ENCODE peak calls at places on chromosomes 11 and 22, in nine cellular contexts. E, I, Q, L, V, U, W, S and X are unnamed samples.

GRCh38 chr22:50169774-50170341 is 673 bp upstream of the PANX2 start:
- DNase-seq in V (peak), E (peak), I (peak), W (peak), Q (no peak), S (no peak), U (peak), L (no peak), X (peak)

GRCh38 chr11:131137046-131137445 is 220.8 kb upstream of the SNX19 start:
- DNase-seq in U (no peak), S (no peak), E (no peak), L (no peak), Q (peak), W (no peak), V (no peak), I (no peak), X (no peak)

GRCh38 chr11:2886191-2886894 is 768 bp upstream of the CDKN1C start:
- DNase-seq in E (peak), L (no peak), W (no peak), U (no peak), I (no peak), V (peak), S (no peak), Q (no peak), X (no peak)

GRCh38 chr11:126468102-126468521 is 112.6 kb downstream of the ST3GAL4 start:
- DNase-seq in E (no peak), I (no peak), U (no peak), L (no peak), Q (no peak), S (no peak), W (no peak), V (no peak), X (no peak)

GRCh38 chr11:34915136-34916013 is 804 bp downstream of the APIP start:
- DNase-seq in S (no peak), Q (peak), V (no peak), I (peak), W (no peak), U (peak), E (no peak), L (no peak), X (no peak)

GRCh38 chr11:74269161-74269809 is 42.2 kb downstream of the P4HA3 start:
- DNase-seq in Q (no peak), L (no peak), U (no peak), W (no peak), S (no peak), E (no peak), I (no peak), V (no peak), X (no peak)

GRCh38 chr22:30286813-30287625 is 2.3 kb downstream of the CASTOR1 start:
- DNase-seq in E (peak), I (peak), Q (no peak), V (peak), W (peak), S (peak), L (no peak), U (peak), X (peak)

GRCh38 chr11:45815747-45816146 is 10.8 kb downstream of the SLC35C1 start:
- DNase-seq in Q (peak), S (no peak), W (peak), U (no peak), I (no peak), V (no peak), E (no peak), L (no peak), X (no peak)

GRCh38 chr22:28909375-28909774 is 26.0 kb downstream of the ZNRF3 start:
- DNase-seq in Q (no peak), I (no peak), S (no peak), E (no peak), V (no peak), U (no peak), L (no peak), W (no peak), X (no peak)

GRCh38 chr11:129090056-129090455 is 102.1 kb downstream of the ARHGAP32 start:
- DNase-seq in U (no peak), Q (no peak), I (no peak), S (no peak), V (no peak), W (no peak), E (no peak), L (no peak), X (no peak)

GRCh38 chr11:124405611-124406010 is 6.8 kb upstream of the OR8B3 start:
- DNase-seq in L (no peak), Q (no peak), I (no peak), W (no peak), U (no peak), E (no peak), S (no peak), V (no peak), X (no peak)

GRCh38 chr22:46991666-46992065 is 229.2 kb downstream of the TBC1D22A start:
- DNase-seq in Q (no peak), L (no peak), E (no peak), W (no peak), S (no peak), U (no peak), V (no peak), I (no peak), X (no peak)

GRCh38 chr11:12110714-12111481 is 508 bp downstream of the MICAL2 start:
- DNase-seq in S (no peak), Q (no peak), V (no peak), W (no peak), I (no peak), U (peak), E (peak), L (no peak), X (peak)

GRCh38 chr11:12765428-12765827 is 91.2 kb downstream of the TEAD1 start:
- DNase-seq in U (no peak), L (peak), E (peak), V (no peak), I (no peak), Q (peak), W (peak), S (no peak), X (no peak)

GRCh38 chr11:116336540-116336939 is 436.2 kb downstream of the BUD13 start:
- DNase-seq in L (no peak), V (no peak), E (peak), I (no peak), Q (no peak), U (no peak), W (no peak), S (no peak), X (no peak)

GRCh38 chr11:76269661-76270322 is 63.5 kb upstream of the WNT11 start:
- DNase-seq in Q (no peak), I (no peak), L (no peak), W (no peak), E (no peak), U (no peak), S (no peak), V (no peak), X (no peak)

GRCh38 chr22:44587004-44587793 is 89.2 kb upstream of the RTL6 start:
- DNase-seq in U (no peak), W (peak), Q (peak), V (no peak), S (no peak), I (no peak), E (no peak), L (no peak), X (no peak)

GRCh38 chr22:31378123-31378522 is 21.3 kb upstream of the DRG1 start:
- DNase-seq in I (no peak), S (no peak), W (no peak), Q (no peak), U (no peak), V (no peak), L (no peak), E (no peak), X (no peak)